ENCODE peak calls at places on chromosome 4, in seven cellular contexts. L, O, C, G, D, Y and A are unnamed samples. For H3K36me3, the result is how much of the 10 kb centered on the place peaks cover.

GRCh38 chr4:3729885-3730226 is 36.3 kb upstream of the ADRA2C start:
- DNase-seq in L (no peak), O (no peak), C (no peak), G (no peak), D (no peak), Y (no peak), A (no peak)

GRCh38 chr4:37471971-37472370 is 214.2 kb downstream of the RELL1 start:
- DNase-seq in L (no peak), O (no peak), C (no peak), G (no peak), D (peak), Y (no peak), A (peak)

GRCh38 chr4:44425614-44426208 is 22.9 kb downstream of the KCTD8 start:
- DNase-seq in L (no peak), O (no peak), C (no peak), G (no peak), D (no peak), Y (peak), A (no peak)

GRCh38 chr4:105129286-105129685 is 17.4 kb upstream of the TET2 start:
- DNase-seq in L (no peak), O (no peak), C (no peak), G (no peak), D (no peak), Y (no peak), A (no peak)

GRCh38 chr4:128716325-128716724 is 93.2 kb upstream of the JADE1 start:
- DNase-seq in L (no peak), O (no peak), C (no peak), G (peak), D (no peak), Y (peak), A (no peak)

GRCh38 chr4:3231431-3231980 is 17.5 kb upstream of the MSANTD1 start:
- DNase-seq in L (no peak), O (no peak), C (no peak), G (no peak), D (no peak), Y (no peak), A (no peak)

GRCh38 chr4:53313510-53313909 is 52.4 kb downstream of the SCFD2 start:
- DNase-seq in L (no peak), O (no peak), C (no peak), G (no peak), D (no peak), Y (peak), A (no peak)

GRCh38 chr4:174604198-174604597 is 81.9 kb upstream of the HPGD start:
- DNase-seq in L (no peak), O (no peak), C (no peak), G (no peak), D (no peak), Y (no peak), A (peak)

GRCh38 chr4:141047228-141047884 is 85.9 kb downstream of the RNF150 start:
- DNase-seq in L (no peak), O (no peak), C (no peak), G (no peak), D (no peak), Y (no peak), A (no peak)

GRCh38 chr4:92825785-92826184 is 522.0 kb downstream of the GRID2 start:
- DNase-seq in L (no peak), O (no peak), C (no peak), G (no peak), D (no peak), Y (no peak), A (no peak)

GRCh38 chr4:25031077-25031606 is 396 bp upstream of the LGI2 start:
- DNase-seq in L (no peak), O (no peak), C (no peak), G (no peak), D (no peak), Y (peak), A (no peak)

GRCh38 chr4:25030283-25031076 is at the start of gene LGI2:
- DNase-seq in L (no peak), O (no peak), C (no peak), G (peak), D (no peak), Y (peak), A (no peak)

GRCh38 chr4:25029479-25030282 is 1.1 kb downstream of the LGI2 start:
- DNase-seq in L (no peak), O (no peak), C (no peak), G (no peak), D (no peak), Y (no peak), A (no peak)

GRCh38 chr4:25032126-25032525 is 1.4 kb upstream of the LGI2 start:
- DNase-seq in L (no peak), O (no peak), C (no peak), G (no peak), D (no peak), Y (no peak), A (no peak)
- TF ChIP-seq CTCF in L (no peak), O (no peak), C (no peak), G (no peak), D (no peak), Y (no peak), A (no peak)

GRCh38 chr4:40890199-40890598 is 140.4 kb downstream of the NSUN7 start:
- DNase-seq in L (no peak), O (no peak), C (no peak), G (no peak), D (no peak), Y (no peak), A (no peak)

GRCh38 chr4:40888916-40889315 is 139.2 kb downstream of the NSUN7 start:
- DNase-seq in L (no peak), O (no peak), C (no peak), G (no peak), D (no peak), Y (no peak), A (no peak)

GRCh38 chr4:40890764-40891163 is 141.0 kb downstream of the NSUN7 start:
- DNase-seq in L (no peak), O (no peak), C (no peak), G (no peak), D (no peak), Y (no peak), A (no peak)

GRCh38 chr4:40886931-40887330 is 137.2 kb downstream of the NSUN7 start:
- DNase-seq in L (no peak), O (no peak), C (no peak), G (no peak), D (no peak), Y (no peak), A (no peak)

GRCh38 chr4:40887690-40888089 is 137.9 kb downstream of the NSUN7 start:
- DNase-seq in L (no peak), O (no peak), C (no peak), G (no peak), D (no peak), Y (no peak), A (no peak)
- H3K36me3 ChIP-seq in L (under half), O (under half), C (under half), G (under half), D (under half), Y (under half), A (under half)

DNA sequence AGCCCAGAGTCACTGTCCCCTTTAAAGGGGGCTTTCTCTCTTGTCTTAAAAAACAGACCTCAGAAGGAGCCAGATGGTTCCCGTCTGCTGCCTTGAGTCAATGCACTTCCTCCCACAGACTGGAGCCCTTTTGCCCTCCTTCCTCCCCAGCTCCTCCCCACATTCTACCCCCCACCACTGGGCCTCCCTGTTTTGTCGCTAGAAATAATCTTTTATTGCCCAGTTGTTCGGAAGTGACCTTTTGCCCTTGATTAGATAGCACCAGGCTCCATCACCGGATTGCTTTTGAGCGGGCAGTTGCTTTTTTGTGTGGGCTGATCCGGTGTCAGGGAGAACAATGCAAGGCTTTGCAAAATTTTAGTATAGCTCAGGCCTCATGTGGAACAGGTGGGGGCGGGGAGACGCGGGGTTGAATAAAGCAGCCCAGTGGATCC is 47.7 kb downstream of the SPRY1 start:
- DNase-seq in L (no peak), O (peak), C (no peak), G (no peak), D (no peak), Y (peak), A (peak)
- H3K4me3 ChIP-seq in L (peak), O (no peak), C (no peak), G (no peak), D (no peak), Y (no peak), A (no peak)

GRCh38 chr4:185634066-185634652 is 98.9 kb upstream of the PDLIM3 start:
- DNase-seq in L (no peak), O (no peak), C (no peak), G (no peak), D (no peak), Y (no peak), A (no peak)
- TF ChIP-seq CTCF in L (peak), O (peak), C (no peak), G (no peak), D (no peak), Y (peak), A (peak)

GRCh38 chr4:5839751-5840674 is 52.9 kb downstream of the CRMP1 start:
- DNase-seq in L (peak), O (no peak), C (no peak), G (no peak), D (no peak), Y (peak), A (no peak)
- H3K36me3 ChIP-seq in L (under half), O (under half), C (under half), G (under half), D (under half), Y (under half), A (under half)

GRCh38 chr4:67762091-67762490 is 7.9 kb upstream of the GNRHR start:
- DNase-seq in L (no peak), O (peak), C (no peak), G (no peak), D (no peak), Y (no peak), A (no peak)

GRCh38 chr4:67765401-67765800 is 11.2 kb upstream of the GNRHR start:
- DNase-seq in L (no peak), O (no peak), C (no peak), G (no peak), D (no peak), Y (no peak), A (no peak)

GRCh38 chr4:67765928-67766327 is 11.7 kb upstream of the GNRHR start:
- DNase-seq in L (no peak), O (no peak), C (no peak), G (no peak), D (no peak), Y (no peak), A (no peak)

DNA sequence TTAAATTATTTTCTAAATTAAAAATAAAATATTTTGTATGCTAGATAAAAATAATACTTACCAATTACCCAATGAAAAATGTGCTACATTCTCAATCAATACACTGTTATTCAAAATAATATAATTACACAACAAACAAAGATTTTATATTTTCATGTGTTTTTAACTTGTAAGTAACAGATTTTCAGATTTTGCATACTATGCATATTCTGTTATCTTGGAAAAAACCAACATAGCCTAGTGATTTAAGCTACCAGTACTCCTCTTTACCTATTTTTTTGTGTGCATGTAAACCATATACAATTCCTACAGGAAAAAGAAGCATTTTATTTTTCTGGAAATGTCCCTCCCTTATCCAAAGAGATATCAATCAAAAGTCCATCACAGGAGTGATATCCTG is 10.0 kb upstream of the GNRHR start:
- DNase-seq in L (no peak), O (no peak), C (no peak), G (no peak), D (no peak), Y (no peak), A (no peak)
- H3K4me3 ChIP-seq in L (no peak), O (no peak), C (no peak), G (no peak), D (no peak), Y (no peak), A (no peak)

GRCh38 chr4:134027931-134028330 is 173.7 kb downstream of the PABPC4L start:
- DNase-seq in L (no peak), O (no peak), C (no peak), G (no peak), D (peak), Y (no peak), A (peak)

GRCh38 chr4:134018845-134019244 is 182.7 kb downstream of the PABPC4L start:
- DNase-seq in L (no peak), O (no peak), C (no peak), G (no peak), D (no peak), Y (no peak), A (no peak)

GRCh38 chr4:134019657-134020056 is 181.9 kb downstream of the PABPC4L start:
- DNase-seq in L (no peak), O (no peak), C (no peak), G (no peak), D (no peak), Y (no peak), A (no peak)

GRCh38 chr4:134028411-134028810 is 173.2 kb downstream of the PABPC4L start:
- DNase-seq in L (no peak), O (no peak), C (no peak), G (no peak), D (no peak), Y (no peak), A (peak)

GRCh38 chr4:134024251-134024650 is 177.3 kb downstream of the PABPC4L start:
- DNase-seq in L (no peak), O (no peak), C (no peak), G (no peak), D (peak), Y (no peak), A (no peak)
- TF ChIP-seq CTCF in L (no peak), O (no peak), C (no peak), G (no peak), D (no peak), Y (no peak), A (peak)

GRCh38 chr4:1336079-1336478 is 10.9 kb upstream of the UVSSA start:
- DNase-seq in L (no peak), O (no peak), C (no peak), G (no peak), D (no peak), Y (no peak), A (no peak)

GRCh38 chr4:1338752-1339414 is 8.1 kb upstream of the UVSSA start:
- DNase-seq in L (no peak), O (no peak), C (no peak), G (no peak), D (no peak), Y (no peak), A (no peak)

GRCh38 chr4:1337376-1337831 is 9.6 kb upstream of the UVSSA start:
- DNase-seq in L (no peak), O (no peak), C (no peak), G (no peak), D (no peak), Y (no peak), A (no peak)

GRCh38 chr4:1339489-1339888 is 7.5 kb upstream of the UVSSA start:
- DNase-seq in L (no peak), O (no peak), C (no peak), G (no peak), D (no peak), Y (no peak), A (no peak)

DNA sequence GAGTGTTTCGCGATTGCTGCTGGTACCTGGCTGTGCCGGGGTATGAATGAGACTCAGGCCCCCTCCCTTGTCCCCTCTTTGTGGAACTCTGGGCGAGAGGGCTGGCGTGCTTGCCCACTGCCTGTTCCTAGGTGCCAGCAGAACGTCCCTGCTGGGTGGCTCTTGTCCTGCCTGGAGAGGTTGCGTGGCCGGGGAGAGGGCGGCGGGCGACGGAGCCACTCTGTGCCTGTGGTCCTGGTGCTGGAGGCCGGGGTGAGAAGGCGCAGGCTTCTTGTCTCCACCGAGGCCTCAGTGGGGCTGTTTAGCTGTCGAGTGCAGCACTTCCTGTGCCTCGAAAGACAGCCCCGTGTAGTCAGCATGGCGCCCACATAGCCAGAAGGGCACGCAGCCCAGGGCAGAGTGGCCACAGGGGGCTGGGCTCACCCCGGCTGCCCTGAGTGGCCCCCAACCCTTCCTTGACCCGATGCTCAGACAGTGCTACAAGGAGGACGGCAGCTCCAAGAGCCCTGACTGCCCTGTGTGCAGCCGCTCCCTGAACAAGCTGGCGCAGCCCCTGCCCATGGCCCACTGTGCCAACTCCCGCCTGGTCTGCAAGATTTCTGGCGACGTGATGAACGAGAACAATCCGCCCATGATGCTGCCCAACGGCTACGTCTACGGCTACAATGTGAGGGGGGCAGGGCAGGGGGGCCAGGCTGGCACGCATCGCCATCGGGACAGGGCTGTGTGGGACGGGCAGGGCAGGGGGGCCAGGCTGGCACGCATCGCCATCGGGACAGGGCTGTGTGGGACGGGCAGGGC is 8.9 kb upstream of the UVSSA start:
- DNase-seq in L (no peak), O (no peak), C (no peak), G (no peak), D (no peak), Y (no peak), A (no peak)
- H3K36me3 ChIP-seq in L (under half), O (under half), C (half or more), G (under half), D (under half), Y (under half), A (under half)

GRCh38 chr4:131635191-131635590 is 1513.9 kb upstream of the PCDH10 start:
- DNase-seq in L (no peak), O (no peak), C (no peak), G (no peak), D (no peak), Y (peak), A (no peak)
- H3K4me3 ChIP-seq in L (no peak), O (no peak), C (no peak), G (no peak), D (no peak), Y (no peak), A (no peak)

GRCh38 chr4:145066063-145066501 is 31.9 kb downstream of the ANAPC10 start:
- DNase-seq in L (no peak), O (no peak), C (no peak), G (no peak), D (no peak), Y (no peak), A (no peak)

GRCh38 chr4:145058256-145058655 is 39.7 kb downstream of the ANAPC10 start:
- DNase-seq in L (no peak), O (no peak), C (no peak), G (no peak), D (no peak), Y (no peak), A (no peak)

GRCh38 chr4:145055533-145056257 is 42.3 kb downstream of the ANAPC10 start:
- DNase-seq in L (no peak), O (no peak), C (no peak), G (no peak), D (no peak), Y (no peak), A (no peak)

GRCh38 chr4:145056325-145057130 is 41.5 kb downstream of the ANAPC10 start:
- DNase-seq in L (no peak), O (no peak), C (no peak), G (no peak), D (no peak), Y (no peak), A (no peak)

DNA sequence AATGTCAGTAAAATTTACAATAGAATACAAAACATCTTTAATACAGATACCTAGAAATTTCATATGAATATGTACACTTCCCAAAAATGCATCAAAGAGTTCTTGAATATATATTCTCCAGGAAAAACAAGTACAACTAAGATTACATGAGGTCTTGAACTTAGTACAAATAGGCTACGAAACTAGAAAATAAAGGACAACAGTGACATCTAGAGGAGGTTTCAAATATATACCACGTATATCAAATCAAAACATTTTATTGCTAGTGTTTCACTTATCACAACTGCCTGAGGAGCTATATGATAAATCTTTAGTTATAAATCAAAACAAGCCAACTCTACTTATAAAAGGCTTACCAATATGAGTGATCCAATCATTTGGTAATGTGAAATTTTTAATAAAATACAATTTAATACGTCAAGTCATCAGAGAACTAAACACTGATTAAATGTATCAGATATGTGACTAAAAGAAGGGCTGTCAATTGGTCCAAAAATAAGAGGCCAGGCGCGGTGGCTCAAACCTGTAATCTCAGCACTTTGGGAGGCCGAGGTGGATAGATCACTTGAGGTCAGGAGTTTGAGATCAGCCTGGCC is 36.6 kb downstream of the ANAPC10 start:
- DNase-seq in L (no peak), O (no peak), C (no peak), G (no peak), D (no peak), Y (no peak), A (no peak)
- TF ChIP-seq CTCF in L (peak), O (no peak), C (peak), G (peak), D (peak), Y (peak), A (no peak)